ENCODE peak calls at places on chromosome 3, in nine cellular contexts. A is heart left ventricle, X is astrocyte of the spinal cord, B is thoracic aorta, F is colonic mucosa, Z is testis, O is right atrium auricular region, C is GM12878, J is Peyer's patch. Q is an unnamed sample.

GRCh38 chr3:25911525-25912295 is 121.8 kb downstream of the OXSM start:
- DNase-seq in A (no peak), F (no peak), J (no peak), O (no peak), C (no peak), Z (no peak), B (no peak), X (no peak), Q (no peak)

GRCh38 chr3:125194061-125194848 is 18.3 kb downstream of the SLC12A8 start:
- DNase-seq in X (peak; percentile 14), A (no peak), F (no peak), C (no peak), Z (no peak), J (no peak), B (no peak), O (no peak), Q (no peak)

GRCh38 chr3:173916799-173917198 is 519.3 kb downstream of the NLGN1 start:
- DNase-seq in F (no peak), B (no peak), J (no peak), Z (no peak), C (no peak), O (no peak), X (no peak), A (no peak), Q (no peak)

GRCh38 chr3:129616713-129617112 is 10.2 kb upstream of the PLXND1 start:
- DNase-seq in X (no peak), F (peak; percentile 39), Z (no peak), A (peak; percentile 63), C (no peak), O (no peak), J (no peak), B (no peak), Q (no peak)

GRCh38 chr3:132332082-132332964 is 15.1 kb downstream of the ACP3 start:
- DNase-seq in J (no peak), O (no peak), X (no peak), B (no peak), A (no peak), C (no peak), Z (no peak), F (no peak), Q (no peak)

GRCh38 chr3:61645148-61645547 is 83.8 kb downstream of the PTPRG start:
- DNase-seq in F (no peak), A (no peak), O (no peak), B (no peak), C (no peak), Z (no peak), J (no peak), X (no peak), Q (no peak)

GRCh38 chr3:127052121-127052561 is 69.2 kb downstream of the PLXNA1 start:
- DNase-seq in Z (peak; percentile 88), X (no peak), J (peak; percentile 66), O (peak; percentile 83), A (peak; percentile 81), C (no peak), F (peak; percentile 69), B (no peak), Q (no peak)

GRCh38 chr3:90024986-90025385 is 917.6 kb downstream of the EPHA3 start:
- DNase-seq in B (no peak), X (no peak), Z (no peak), C (no peak), A (no peak), O (no peak), F (no peak), J (no peak), Q (no peak)

GRCh38 chr3:133643611-133644010 is 18.1 kb downstream of the TOPBP1 start:
- DNase-seq in X (no peak), A (no peak), F (no peak), O (no peak), Z (no peak), C (no peak), J (no peak), B (no peak), Q (no peak)

GRCh38 chr3:153244961-153245360 is 82.9 kb downstream of the RAP2B start:
- DNase-seq in X (peak; percentile 13), J (no peak), C (no peak), F (no peak), O (no peak), A (no peak), B (no peak), Z (no peak), Q (no peak)

GRCh38 chr3:169694117-169694516 is 30.6 kb upstream of the MECOM start:
- DNase-seq in B (no peak), J (no peak), C (no peak), F (no peak), O (no peak), A (no peak), X (no peak), Z (no peak), Q (no peak)

GRCh38 chr3:63724987-63725386 is 72.5 kb downstream of the SNTN start:
- DNase-seq in Z (no peak), F (no peak), X (peak; percentile 86), B (no peak), C (no peak), O (no peak), J (no peak), A (no peak), Q (no peak)

GRCh38 chr3:72353236-72354105 is 494.8 kb downstream of the SHQ1 start:
- DNase-seq in X (no peak), Z (no peak), F (no peak), C (no peak), B (no peak), J (no peak), O (no peak), A (no peak), Q (no peak)

GRCh38 chr3:117630469-117630868 is 920.9 kb downstream of the TUSC7 start:
- DNase-seq in J (no peak), A (no peak), F (no peak), X (peak; percentile 12), O (no peak), B (no peak), Z (no peak), C (no peak), Q (no peak)

GRCh38 chr3:63967675-63968611 is 55.4 kb downstream of the PSMD6 start:
- DNase-seq in A (peak; percentile 36), F (peak; percentile 73), C (peak; percentile 53), X (peak; percentile 69), O (no peak), J (peak; percentile 75), Z (peak; percentile 19), B (no peak), Q (peak; percentile 21)

GRCh38 chr3:194312743-194313281 is 38.3 kb downstream of the CPN2 start:
- DNase-seq in B (no peak), C (no peak), F (peak; percentile 51), X (peak; percentile 47), O (peak; percentile 78), A (peak; percentile 70), Z (peak; percentile 76), J (no peak), Q (peak; percentile 20)

GRCh38 chr3:48157215-48157840 is 30.9 kb downstream of the CDC25A start:
- DNase-seq in F (no peak), B (no peak), X (no peak), C (no peak), J (no peak), O (no peak), A (no peak), Z (no peak), Q (no peak)

GRCh38 chr3:110519066-110519465 is 552.5 kb upstream of the NECTIN3 start:
- DNase-seq in A (no peak), X (no peak), J (no peak), O (no peak), F (no peak), B (no peak), Z (no peak), C (no peak), Q (no peak)

DNA sequence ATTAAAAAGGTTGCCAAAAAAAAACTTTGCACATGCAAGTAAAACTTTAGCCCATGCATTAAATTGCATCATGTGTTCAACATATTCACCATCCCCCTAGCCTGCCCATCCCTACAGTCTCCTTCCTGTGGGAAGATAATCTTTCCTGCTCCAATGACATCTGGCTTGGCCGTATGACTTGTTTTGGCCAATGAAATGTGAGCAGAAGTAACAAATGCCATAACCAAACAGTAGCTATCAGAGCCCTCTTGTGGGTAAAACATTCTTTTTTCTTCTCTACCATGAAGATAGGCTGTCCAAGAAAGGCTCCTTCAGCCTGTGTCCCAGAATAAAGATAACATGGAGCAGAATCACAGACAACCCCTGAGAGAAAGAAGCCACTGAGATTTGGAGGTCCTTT is 15.2 kb downstream of the ERC2 start:
- DNase-seq in O (no peak), B (no peak), J (no peak), Z (no peak), X (no peak), A (no peak), F (no peak), C (no peak), Q (no peak)
- TF ChIP-seq CTCF in O (no peak), B (no peak), J (no peak), Z (no peak), X (no peak), A (no peak), F (no peak), C (no peak), Q (no peak)

GRCh38 chr3:73623996-73624362 is 762 bp downstream of the PDZRN3 start:
- DNase-seq in F (peak; percentile 35), A (peak; percentile 72), B (no peak), Z (peak; percentile 68), X (peak; percentile 73), J (peak; percentile 59), C (no peak), O (no peak), Q (peak; percentile 82)
- TF ChIP-seq CTCF in F (no peak), A (peak; percentile 35), B (peak; percentile 42), Z (no peak), X (no peak), J (peak; percentile 15), C (no peak), O (peak; percentile 22), Q (no peak)

GRCh38 chr3:53046171-53047170 is 598 bp upstream of the SFMBT1 start:
- DNase-seq in B (no peak), O (peak; percentile 65), A (peak; percentile 51), X (peak; percentile 17), C (no peak), F (peak; percentile 69), J (peak; percentile 75), Z (peak; percentile 67), Q (peak; percentile 60)
- TF ChIP-seq CTCF in B (peak; percentile 22), O (no peak), A (peak; percentile 44), X (peak; percentile 44), C (peak; percentile 68), F (no peak), J (peak; percentile 56), Z (peak; percentile 13), Q (no peak)

GRCh38 chr3:16834753-16835152 is 50.0 kb upstream of the PLCL2 start:
- DNase-seq in C (no peak), Z (no peak), O (no peak), F (no peak), B (no peak), A (peak; percentile 41), J (no peak), X (no peak), Q (no peak)

GRCh38 chr3:16831846-16832245 is 52.9 kb upstream of the PLCL2 start:
- DNase-seq in Z (no peak), X (no peak), B (no peak), J (no peak), F (no peak), A (no peak), C (no peak), O (no peak), Q (no peak)

GRCh38 chr3:16837602-16838001 is 47.2 kb upstream of the PLCL2 start:
- DNase-seq in B (no peak), X (no peak), F (no peak), A (peak; percentile 77), C (no peak), J (no peak), Z (no peak), O (no peak), Q (no peak)

GRCh38 chr3:16836505-16837237 is 48.1 kb upstream of the PLCL2 start:
- DNase-seq in F (no peak), A (no peak), C (no peak), J (no peak), Z (no peak), X (no peak), B (no peak), O (no peak), Q (no peak)

GRCh38 chr3:16834214-16834613 is 50.5 kb upstream of the PLCL2 start:
- DNase-seq in A (no peak), Z (no peak), C (no peak), F (no peak), O (no peak), J (no peak), X (no peak), B (no peak), Q (no peak)
- TF ChIP-seq CTCF in A (no peak), Z (no peak), C (no peak), F (no peak), O (no peak), J (no peak), X (no peak), B (no peak), Q (no peak)

Q was measured in glutamatergic neuron.